ENCODE peak calls at places on chromosomes 5 and 9, in seven cellular contexts. V, Q, R, M, J, H and A are unnamed samples.

GRCh38 chr5:89930591-89931383 is 478.8 kb downstream of the CETN3 start:
- DNase-seq in V (no peak), J (peak; percentile 78), Q (no peak), R (no peak), H (no peak), M (peak; percentile 51), A (peak; percentile 72)

GRCh38 chr9:122371851-122372250 is 1.0 kb downstream of the PTGS1 start:
- DNase-seq in H (no peak), R (no peak), J (no peak), Q (no peak), V (no peak), M (no peak), A (no peak)

GRCh38 chr9:87590996-87591395 is 93.3 kb downstream of the DAPK1 start:
- DNase-seq in J (no peak), M (no peak), V (no peak), H (no peak), R (no peak), Q (no peak), A (no peak)

GRCh38 chr5:176548967-176549444 is at the start of gene CDHR2:
- DNase-seq in R (no peak), V (no peak), J (no peak), M (no peak), H (no peak), Q (no peak), A (no peak)

GRCh38 chr5:69368458-69369368 is 607 bp downstream of the AK6 start:
- DNase-seq in H (no peak), J (peak; percentile 3), M (peak; percentile 8), Q (peak; percentile 32), V (no peak), R (no peak), A (no peak)

GRCh38 chr5:96187309-96188027 is 225.8 kb upstream of the ELL2 start:
- DNase-seq in J (no peak), M (no peak), Q (no peak), V (no peak), H (no peak), R (no peak), A (no peak)

GRCh38 chr5:38997579-38997978 is 76.6 kb downstream of the RICTOR start:
- DNase-seq in Q (no peak), H (no peak), M (no peak), J (no peak), V (no peak), R (no peak), A (no peak)

GRCh38 chr5:120463026-120463770 is 902 bp upstream of the PRR16 start:
- DNase-seq in H (no peak), M (no peak), V (no peak), Q (no peak), J (no peak), R (no peak), A (no peak)

GRCh38 chr5:16784843-16785791 is 151.0 kb downstream of the MYO10 start:
- DNase-seq in M (no peak), V (no peak), R (no peak), J (no peak), Q (no peak), H (no peak), A (peak; percentile 15)